ENCODE peak calls at places on chromosomes 11 and 22, in eight cellular contexts. V is thoracic aorta, D is A549, U is uterus, C is heart right ventricle, A is IMR-90, O is cardiac fibroblast, Y is left ventricle myocardium inferior. G is an unnamed sample.

GRCh38 chr11:126992065-126992803 is 8.3 kb downstream of the KIRREL3 start:
- DNase-seq in V (no peak), D (peak), U (no peak), C (no peak), A (peak), O (peak), Y (no peak), G (no peak)

GRCh38 chr11:3225826-3226750 is 6.1 kb downstream of the MRGPRE start:
- DNase-seq in V (no peak), D (no peak), U (no peak), C (no peak), A (no peak), O (no peak), Y (no peak), G (peak)

GRCh38 chr11:122983438-122984185 is 2.0 kb upstream of the BSX start:
- DNase-seq in V (no peak), D (no peak), U (no peak), C (no peak), A (no peak), O (no peak), Y (no peak), G (no peak)

GRCh38 chr22:23681026-23681809 is 9.6 kb upstream of the RGL4 start:
- DNase-seq in V (no peak), D (no peak), U (peak), C (no peak), A (no peak), O (no peak), Y (no peak), G (no peak)

GRCh38 chr22:32202539-32203180 is 2.2 kb downstream of the RFPL2 start:
- DNase-seq in V (no peak), D (peak), U (no peak), C (peak), A (peak), O (peak), Y (peak), G (peak)

GRCh38 chr11:2774173-2775082 is 74.6 kb upstream of the KCNQ1OT1 start:
- DNase-seq in V (no peak), D (no peak), U (no peak), C (no peak), A (no peak), O (no peak), Y (no peak), G (peak)

GRCh38 chr11:129223701-129224149 is 31.6 kb upstream of the ARHGAP32 start:
- DNase-seq in V (no peak), D (no peak), U (no peak), C (no peak), A (peak), O (peak), Y (no peak), G (no peak)

GRCh38 chr11:123351375-123351774 is 78.7 kb upstream of the GRAMD1B start:
- DNase-seq in V (no peak), D (no peak), U (no peak), C (peak), A (no peak), O (peak), Y (peak), G (no peak)

GRCh38 chr11:7896026-7896785 is 34.9 kb downstream of the OR10A6 start:
- DNase-seq in V (no peak), D (no peak), U (no peak), C (no peak), A (no peak), O (no peak), Y (no peak), G (no peak)

GRCh38 chr11:17354070-17354924 is 2.7 kb downstream of the NCR3LG1 start:
- DNase-seq in V (peak), D (peak), U (peak), C (no peak), A (peak), O (peak), Y (no peak), G (no peak)

GRCh38 chr11:122659676-122660571 is 4.4 kb downstream of the UBASH3B start:
- DNase-seq in V (no peak), D (no peak), U (no peak), C (no peak), A (no peak), O (no peak), Y (no peak), G (no peak)

GRCh38 chr22:29842740-29843139 is 4.7 kb upstream of the ASCC2 start:
- DNase-seq in V (no peak), D (peak), U (no peak), C (no peak), A (peak), O (peak), Y (no peak), G (no peak)

GRCh38 chr11:15113381-15113780 is 1.3 kb upstream of the INSC start:
- DNase-seq in V (no peak), D (no peak), U (no peak), C (no peak), A (no peak), O (no peak), Y (no peak), G (no peak)

GRCh38 chr11:70005107-70005818 is 72.9 kb upstream of the ANO1 start:
- DNase-seq in V (no peak), D (no peak), U (no peak), C (no peak), A (peak), O (peak), Y (no peak), G (no peak)

GRCh38 chr11:23263466-23263865 is 403.2 kb upstream of the CCDC179 start:
- DNase-seq in V (no peak), D (no peak), U (no peak), C (no peak), A (no peak), O (no peak), Y (no peak), G (no peak)

GRCh38 chr11:69210660-69211035 is 54.9 kb downstream of the SMIM38 start:
- DNase-seq in V (no peak), D (no peak), U (no peak), C (no peak), A (no peak), O (no peak), Y (no peak), G (no peak)

GRCh38 chr22:40043086-40043485 is 48.3 kb downstream of the FAM83F start:
- DNase-seq in V (no peak), D (no peak), U (peak), C (no peak), A (no peak), O (peak), Y (no peak), G (no peak)

GRCh38 chr11:790721-791564 is 1.1 kb upstream of the CEND1 start:
- DNase-seq in V (no peak), D (no peak), U (no peak), C (peak), A (no peak), O (peak), Y (no peak), G (no peak)

DNA sequence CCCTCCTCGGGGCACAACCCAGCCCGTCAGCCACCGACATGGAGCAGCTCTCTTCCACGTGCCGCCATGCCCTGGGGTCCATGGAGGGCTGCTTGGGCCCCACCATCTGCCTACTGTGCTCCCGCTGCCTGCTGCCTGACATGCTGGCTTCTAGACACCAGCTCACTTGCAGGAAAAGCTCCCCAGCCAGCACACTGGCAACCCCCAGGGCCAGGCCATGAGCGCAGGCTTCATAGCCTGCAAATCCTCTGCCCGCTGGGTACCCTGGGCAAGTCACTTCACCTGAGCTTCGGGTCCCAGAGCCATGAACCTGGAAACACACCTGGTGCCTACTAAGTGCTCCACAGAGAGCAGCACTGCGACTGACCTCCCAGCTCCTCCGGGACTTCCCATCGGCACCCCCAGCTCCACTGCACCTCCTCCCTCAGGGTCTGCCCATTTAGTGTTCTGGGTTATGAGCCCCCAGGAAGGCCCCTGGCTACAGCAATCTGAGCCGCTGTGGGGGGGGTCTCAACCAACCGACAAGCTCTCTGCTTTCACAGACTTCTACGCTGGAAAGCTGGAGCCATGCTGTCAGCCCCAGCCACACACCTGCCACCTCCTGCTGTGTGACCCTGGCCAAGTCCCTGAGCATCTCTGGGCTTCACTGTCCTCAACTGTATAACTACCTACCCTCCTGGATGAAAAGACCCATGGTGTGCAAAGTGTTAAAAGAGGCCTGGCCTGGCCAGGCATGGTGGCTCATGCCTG is 139.2 kb downstream of the CRYBB2 start:
- DNase-seq in V (no peak), D (no peak), U (no peak), C (no peak), A (no peak), O (no peak), Y (no peak), G (no peak)
- H3K4me3 ChIP-seq in V (no peak), D (no peak), U (no peak), C (no peak), A (no peak), O (no peak), Y (no peak), G (no peak)

DNA sequence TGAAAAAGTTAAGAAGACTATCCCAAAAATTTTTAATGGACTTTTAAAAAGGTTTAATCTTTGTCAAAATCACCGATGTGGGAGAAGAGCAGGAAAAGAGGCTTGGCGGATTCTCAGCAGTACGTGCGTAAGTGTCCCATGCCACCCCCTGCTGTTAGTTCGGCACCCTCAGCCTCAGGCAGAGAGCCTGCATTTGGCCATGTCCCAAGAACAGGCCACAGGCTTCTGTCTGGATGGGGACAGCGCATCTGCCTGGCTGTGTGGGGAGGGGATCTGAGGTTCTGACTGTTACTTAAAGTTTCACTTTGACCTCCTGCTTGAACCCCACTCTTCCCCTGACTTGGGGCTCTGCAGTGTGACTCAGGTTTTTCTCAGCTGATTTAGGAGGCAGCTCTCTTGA is 35.3 kb downstream of the EXT2 start:
- DNase-seq in V (no peak), D (no peak), U (no peak), C (no peak), A (no peak), O (no peak), Y (no peak), G (no peak)
- TF ChIP-seq CTCF in V (no peak), D (no peak), U (no peak), C (peak), A (no peak), O (no peak), Y (peak), G (no peak)

GRCh38 chr11:10932976-10933375 is 75.1 kb upstream of the ZBED5 start:
- DNase-seq in V (no peak), D (no peak), U (no peak), C (no peak), A (no peak), O (no peak), Y (no peak), G (no peak)

GRCh38 chr11:10930224-10930960 is 72.5 kb upstream of the ZBED5 start:
- DNase-seq in V (no peak), D (no peak), U (no peak), C (no peak), A (peak), O (peak), Y (no peak), G (no peak)

GRCh38 chr11:10930961-10931760 is 73.3 kb upstream of the ZBED5 start:
- DNase-seq in V (peak), D (peak), U (peak), C (peak), A (peak), O (peak), Y (peak), G (peak)

GRCh38 chr11:10933455-10934292 is 75.8 kb upstream of the ZBED5 start:
- DNase-seq in V (peak), D (peak), U (peak), C (peak), A (peak), O (peak), Y (peak), G (peak)

GRCh38 chr11:10931761-10932700 is 74.2 kb upstream of the ZBED5 start:
- DNase-seq in V (no peak), D (no peak), U (peak), C (peak), A (no peak), O (peak), Y (peak), G (no peak)
- H3K4me3 ChIP-seq in V (peak), D (peak), U (peak), C (peak), A (peak), O (peak), Y (peak), G (no peak)

DNA sequence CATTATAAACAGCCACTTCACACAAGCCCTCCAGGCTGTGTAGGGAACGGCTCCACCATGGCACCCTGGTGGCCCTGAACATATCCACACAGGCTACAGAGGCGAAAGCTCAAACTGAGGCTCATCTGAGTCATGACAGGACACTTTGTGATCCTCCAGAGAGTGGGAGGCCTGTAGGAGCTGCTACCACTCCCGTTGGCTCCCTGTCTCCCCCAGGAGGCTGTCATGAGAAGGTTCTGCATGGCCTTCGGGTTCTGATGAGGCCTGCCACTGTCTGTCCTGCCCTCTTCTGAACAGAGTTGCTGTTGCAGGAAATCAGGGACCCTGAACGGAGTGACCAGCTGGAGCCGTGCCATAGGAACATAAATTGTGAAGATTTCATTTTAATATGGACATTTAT is 23.8 kb upstream of the ALDH3B2 start:
- DNase-seq in V (no peak), D (peak), U (no peak), C (no peak), A (no peak), O (no peak), Y (no peak), G (no peak)
- TF ChIP-seq CTCF in V (no peak), D (no peak), U (no peak), C (no peak), A (no peak), O (peak), Y (no peak), G (no peak)

GRCh38 chr11:133162228-133162627 is 370.1 kb downstream of the OPCML start:
- DNase-seq in V (no peak), D (no peak), U (no peak), C (no peak), A (no peak), O (no peak), Y (no peak), G (peak)

GRCh38 chr11:133163463-133164419 is 368.6 kb downstream of the OPCML start:
- DNase-seq in V (no peak), D (peak), U (no peak), C (no peak), A (peak), O (peak), Y (no peak), G (peak)

GRCh38 chr11:133168016-133168415 is 364.3 kb downstream of the OPCML start:
- DNase-seq in V (no peak), D (no peak), U (no peak), C (no peak), A (no peak), O (no peak), Y (no peak), G (no peak)

GRCh38 chr11:133160754-133161153 is 371.5 kb downstream of the OPCML start:
- DNase-seq in V (no peak), D (no peak), U (no peak), C (no peak), A (no peak), O (no peak), Y (no peak), G (peak)

GRCh38 chr11:133164986-133165385 is 367.3 kb downstream of the OPCML start:
- DNase-seq in V (no peak), D (no peak), U (no peak), C (no peak), A (no peak), O (no peak), Y (no peak), G (no peak)
- H3K4me3 ChIP-seq in V (no peak), D (no peak), U (no peak), C (no peak), A (no peak), O (no peak), Y (no peak), G (no peak)

GRCh38 chr11:121221801-121222200 is 70.8 kb upstream of the SC5D start:
- DNase-seq in V (no peak), D (no peak), U (no peak), C (no peak), A (no peak), O (no peak), Y (no peak), G (no peak)
- TF ChIP-seq CTCF in V (no peak), D (no peak), U (no peak), C (no peak), A (no peak), O (no peak), Y (no peak), G (no peak)

GRCh38 chr11:6321356-6321755 is 1.1 kb upstream of the CAVIN3 start:
- DNase-seq in V (no peak), D (no peak), U (peak), C (no peak), A (no peak), O (no peak), Y (peak), G (peak)
- H3K4me3 ChIP-seq in V (peak), D (no peak), U (peak), C (no peak), A (no peak), O (no peak), Y (peak), G (no peak)

DNA sequence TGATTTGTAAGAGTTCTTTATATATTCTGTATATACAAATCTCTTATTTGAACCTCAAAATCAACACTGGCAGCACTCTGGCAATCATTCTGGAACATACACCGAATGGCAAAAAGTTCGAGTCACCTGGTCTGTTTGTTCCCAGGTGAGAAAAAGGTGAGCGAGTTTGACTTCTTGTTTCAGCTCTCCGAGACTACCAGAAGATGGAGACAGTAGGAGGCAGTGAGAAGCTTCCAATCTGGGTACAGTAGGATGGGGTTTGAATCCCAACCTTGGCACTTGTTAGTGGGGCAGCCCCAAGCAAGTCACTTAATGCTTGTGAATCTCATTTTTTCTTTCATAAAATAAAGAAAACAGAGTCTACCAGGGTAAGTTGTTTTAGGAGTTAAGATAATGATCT is 76.4 kb downstream of the C2CD3 start:
- DNase-seq in V (no peak), D (no peak), U (no peak), C (no peak), A (no peak), O (no peak), Y (no peak), G (no peak)
- TF ChIP-seq CTCF in V (no peak), D (peak), U (no peak), C (no peak), A (no peak), O (no peak), Y (no peak), G (no peak)